ENCODE peak calls at places on chromosome 14, in four cellular contexts. Q is IMR-90, J is K562, W is GM12878. D is an unnamed sample.

GRCh38 chr14:54399560-54399959 is 2.8 kb downstream of the CDKN3 start:
- DNase-seq in Q (no peak), J (no peak), W (no peak), D (no peak)

GRCh38 chr14:101506211-101506920 is 54.9 kb upstream of the DIO3 start:
- DNase-seq in Q (no peak), J (no peak), W (no peak), D (no peak)

GRCh38 chr14:59454131-59454530 is 11.0 kb downstream of the GPR135 start:
- DNase-seq in Q (peak), J (no peak), W (no peak), D (peak)

GRCh38 chr14:98501335-98501734 is 770.7 kb downstream of the BCL11B start:
- DNase-seq in Q (no peak), J (no peak), W (no peak), D (no peak)

GRCh38 chr14:47959753-47960152 is 284.3 kb upstream of the MDGA2 start:
- DNase-seq in Q (no peak), J (no peak), W (no peak), D (no peak)

GRCh38 chr14:35197015-35197414 is 74.7 kb downstream of the PRORP start:
- DNase-seq in Q (peak), J (no peak), W (no peak), D (no peak)

GRCh38 chr14:39368261-39368959 is 63.8 kb downstream of the FBXO33 start:
- DNase-seq in Q (peak), J (no peak), W (no peak), D (peak)

GRCh38 chr14:69355955-69356321 is 42.2 kb downstream of the ERH start:
- DNase-seq in Q (peak), J (no peak), W (no peak), D (no peak)

GRCh38 chr14:74518221-74518620 is 24.7 kb downstream of the ISCA2 start:
- DNase-seq in Q (no peak), J (no peak), W (no peak), D (no peak)

GRCh38 chr14:61562321-61563161 is 132.8 kb upstream of the HIF1A start:
- DNase-seq in Q (peak), J (peak), W (no peak), D (peak)

GRCh38 chr14:61498811-61499210 is 177.4 kb downstream of the PRKCH start:
- DNase-seq in Q (peak), J (no peak), W (no peak), D (no peak)

DNA sequence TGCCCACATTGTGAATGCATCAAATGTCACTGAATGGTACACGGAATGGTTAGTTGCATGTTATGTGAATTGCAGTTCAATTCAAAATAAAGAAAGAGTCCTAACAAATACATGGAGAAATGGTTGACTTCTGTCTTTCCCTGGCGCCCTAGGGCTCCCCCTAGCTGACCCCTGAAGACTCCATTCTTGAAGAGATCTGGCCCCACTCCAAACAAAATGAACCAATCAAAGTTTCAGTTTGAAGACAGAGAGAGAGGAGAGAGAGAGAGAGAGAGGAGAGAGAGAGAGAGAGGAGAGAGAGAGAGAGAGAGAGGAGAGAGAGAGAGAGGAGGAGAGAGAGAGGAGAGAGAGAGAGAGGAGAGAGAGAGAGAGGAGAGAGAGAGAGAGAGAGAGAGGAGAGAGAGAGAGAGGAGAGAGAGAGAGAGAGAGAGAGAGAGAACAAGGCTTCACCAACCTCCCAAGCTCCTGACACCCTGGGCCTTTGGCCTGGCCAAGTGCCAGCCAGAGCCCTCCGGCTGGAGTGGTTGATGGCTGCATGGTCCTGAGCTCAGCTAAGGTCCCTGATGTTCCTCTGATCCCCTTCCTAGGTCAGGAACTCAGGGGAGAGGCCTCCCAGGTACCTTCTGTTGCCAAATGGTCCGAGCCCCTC is 188.7 kb downstream of the ESRRB start:
- DNase-seq in Q (no peak), J (peak), W (no peak), D (peak)
- TF ChIP-seq ELK1 in Q (no peak), J (no peak), W (no peak), D (no peak)

GRCh38 chr14:49287004-49287403 is 299.2 kb downstream of the RPS29 start:
- DNase-seq in Q (no peak), J (no peak), W (no peak), D (no peak)

GRCh38 chr14:49280566-49280965 is 305.6 kb downstream of the RPS29 start:
- DNase-seq in Q (no peak), J (no peak), W (no peak), D (no peak)

GRCh38 chr14:49286257-49286983 is 299.8 kb downstream of the RPS29 start:
- DNase-seq in Q (no peak), J (no peak), W (no peak), D (no peak)
- TF ChIP-seq RCOR1 in Q (no peak), J (no peak), W (no peak), D (no peak)

GRCh38 chr14:93963692-93964091 is 12.7 kb downstream of the ASB2 start:
- DNase-seq in Q (no peak), J (no peak), W (no peak), D (no peak)
- TF ChIP-seq ELK1 in Q (no peak), J (no peak), W (no peak), D (no peak)

GRCh38 chr14:92513966-92514843 is 624 bp downstream of the RIN3 start:
- DNase-seq in Q (peak), J (no peak), W (no peak), D (peak)
- TF ChIP-seq RCOR1 in Q (no peak), J (no peak), W (no peak), D (no peak)

DNA sequence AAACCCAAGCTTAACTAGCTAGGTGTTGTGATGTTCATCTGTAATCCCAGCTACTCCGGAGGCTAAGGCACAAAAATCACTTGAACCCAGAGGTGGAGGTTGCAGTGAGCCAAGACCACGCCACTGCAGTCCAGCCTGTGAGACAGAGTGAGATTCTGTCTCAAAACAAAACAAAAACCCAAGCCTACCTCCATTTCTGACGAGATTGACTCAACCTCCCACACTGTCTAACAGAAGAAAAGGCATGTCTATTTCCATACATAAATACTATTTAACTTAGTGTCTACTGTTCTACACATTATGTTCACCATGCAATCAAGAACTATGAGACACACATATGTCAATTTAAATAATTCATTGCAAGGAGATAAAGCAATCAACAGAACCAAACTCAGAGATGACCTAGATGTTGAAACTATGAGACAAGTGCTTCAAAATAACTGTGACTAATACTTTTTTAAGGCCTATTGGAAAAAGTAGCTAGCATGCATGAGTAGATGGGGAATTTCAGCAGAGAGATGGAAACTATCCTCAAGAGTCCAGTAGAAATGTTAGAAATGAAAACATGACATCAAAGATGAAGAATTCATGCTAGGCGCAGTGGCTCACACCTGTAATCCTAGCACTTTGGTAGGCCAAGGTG is 75.9 kb upstream of the DHRS4 start:
- DNase-seq in Q (no peak), J (no peak), W (peak), D (no peak)
- TF ChIP-seq ELK1 in Q (no peak), J (no peak), W (no peak), D (no peak)

GRCh38 chr14:63543826-63544320 is 696 bp upstream of the PPP2R5E start:
- DNase-seq in Q (no peak), J (no peak), W (no peak), D (no peak)

GRCh38 chr14:63545431-63545830 is 2.3 kb upstream of the PPP2R5E start:
- DNase-seq in Q (no peak), J (no peak), W (no peak), D (no peak)

GRCh38 chr14:63544641-63545234 is 1.6 kb upstream of the PPP2R5E start:
- DNase-seq in Q (peak), J (peak), W (no peak), D (peak)

GRCh38 chr14:63543000-63543825 is at the start of gene PPP2R5E:
- DNase-seq in Q (peak), J (peak), W (peak), D (peak)

DNA sequence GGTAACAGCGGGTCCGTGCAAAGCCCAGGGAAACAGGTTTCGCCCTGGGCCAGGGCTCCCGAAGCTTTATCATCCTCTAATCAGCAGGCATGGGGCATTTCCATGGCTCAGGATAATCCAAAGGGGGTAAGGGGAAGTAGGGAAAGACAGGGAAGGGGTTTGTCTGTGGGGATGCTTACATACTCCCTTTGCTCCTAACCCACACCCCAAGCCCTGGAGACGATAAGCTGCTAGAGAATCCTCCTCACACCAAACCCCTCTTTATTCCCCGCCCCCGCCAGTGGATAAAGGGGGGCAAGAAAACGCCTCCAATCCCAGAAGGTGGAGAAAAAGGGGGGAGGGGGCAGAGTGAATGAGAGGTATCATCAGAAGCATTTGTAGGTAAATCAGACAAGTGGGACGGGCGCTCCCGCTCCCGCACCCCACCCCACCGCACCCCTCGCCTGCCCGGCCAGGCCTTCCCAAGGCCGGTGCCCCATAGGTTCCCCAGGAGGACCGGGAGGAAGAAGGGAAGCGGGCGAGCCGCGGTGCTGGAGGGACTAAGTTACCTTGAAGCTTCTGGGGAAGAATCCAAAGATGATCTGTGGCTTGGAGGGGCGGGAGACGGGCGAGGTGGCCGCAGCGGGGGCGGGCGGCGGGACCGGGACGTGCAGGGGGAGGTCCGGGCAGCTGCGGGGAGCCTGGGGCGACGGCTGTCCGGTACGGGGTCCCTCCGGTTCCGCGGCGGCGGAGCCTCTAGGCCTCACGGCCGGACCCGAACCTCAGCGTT is 762 bp downstream of the PPP2R5E start:
- DNase-seq in Q (no peak), J (peak), W (no peak), D (no peak)
- TF ChIP-seq RCOR1 in Q (no peak), J (no peak), W (no peak), D (no peak)

DNA sequence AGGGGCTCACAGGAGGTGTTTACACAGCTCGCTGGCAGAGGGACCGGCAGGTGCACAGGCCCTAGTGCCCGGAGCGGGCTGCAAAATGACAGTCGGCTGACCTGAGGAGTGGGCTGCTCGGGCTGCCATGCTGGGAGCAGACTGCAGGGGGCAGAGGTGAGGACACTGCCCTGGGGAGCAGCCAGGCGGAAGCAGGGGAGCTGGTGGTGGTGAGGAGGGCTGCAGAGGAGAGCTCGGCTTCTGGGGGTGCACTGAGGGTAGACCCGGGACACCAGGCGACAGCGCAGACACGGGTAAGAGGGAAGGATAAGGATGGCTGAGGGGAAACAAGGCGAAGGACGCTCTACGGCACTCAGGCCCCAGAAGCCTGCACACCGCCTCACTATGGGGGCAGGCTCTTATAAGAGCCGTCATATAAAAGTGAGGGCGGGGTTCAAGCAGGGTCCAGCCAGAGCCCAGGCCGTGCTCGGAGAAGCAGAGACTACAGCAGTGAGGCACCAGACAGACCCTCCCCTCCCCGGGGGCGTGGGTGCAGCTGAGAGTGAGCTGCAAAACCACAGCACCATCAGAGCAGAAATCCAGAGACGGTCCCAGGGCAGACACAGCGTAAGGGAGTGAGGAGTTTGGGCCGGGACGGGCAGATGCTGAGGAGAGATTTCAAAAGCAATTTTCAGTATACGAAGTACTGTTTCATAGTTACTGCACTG is 62.5 kb downstream of the CCDC88C start:
- DNase-seq in Q (no peak), J (peak), W (no peak), D (no peak)
- TF ChIP-seq ELK1 in Q (no peak), J (no peak), W (no peak), D (no peak)

DNA sequence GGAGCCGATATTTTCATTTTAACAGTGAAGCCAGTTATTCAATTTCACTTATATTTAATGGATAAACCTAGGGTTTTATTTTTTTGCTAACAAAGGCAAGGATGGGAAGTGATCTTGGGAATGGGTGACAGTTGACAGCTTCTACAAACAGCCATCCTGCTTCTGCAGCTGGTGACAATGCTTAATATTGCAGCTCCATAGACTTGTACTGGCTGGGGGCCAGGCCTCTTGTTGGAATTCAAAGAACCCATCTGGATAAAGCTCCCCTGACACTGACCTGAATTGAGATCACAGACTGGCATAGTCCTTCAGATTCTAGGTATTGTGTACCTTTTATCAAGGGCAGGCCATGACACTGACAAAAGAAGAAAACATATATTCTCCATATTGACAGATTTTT is 664.6 kb upstream of the FOXG1 start:
- DNase-seq in Q (no peak), J (no peak), W (no peak), D (no peak)
- TF ChIP-seq RCOR1 in Q (no peak), J (no peak), W (no peak), D (no peak)

GRCh38 chr14:49972199-49972671 is 79.4 kb downstream of the ARF6 start:
- DNase-seq in Q (peak), J (no peak), W (no peak), D (no peak)
- TF ChIP-seq ELK1 in Q (no peak), J (no peak), W (no peak), D (no peak)

GRCh38 chr14:49992448-49992847 is 99.6 kb downstream of the ARF6 start:
- DNase-seq in Q (no peak), J (no peak), W (peak), D (no peak)

GRCh38 chr14:49992036-49992435 is 99.2 kb downstream of the ARF6 start:
- DNase-seq in Q (no peak), J (no peak), W (no peak), D (no peak)

GRCh38 chr14:49993565-49993964 is 100.7 kb downstream of the ARF6 start:
- DNase-seq in Q (no peak), J (no peak), W (peak), D (no peak)

GRCh38 chr14:49991491-49991890 is 98.6 kb downstream of the ARF6 start:
- DNase-seq in Q (no peak), J (peak), W (no peak), D (no peak)

DNA sequence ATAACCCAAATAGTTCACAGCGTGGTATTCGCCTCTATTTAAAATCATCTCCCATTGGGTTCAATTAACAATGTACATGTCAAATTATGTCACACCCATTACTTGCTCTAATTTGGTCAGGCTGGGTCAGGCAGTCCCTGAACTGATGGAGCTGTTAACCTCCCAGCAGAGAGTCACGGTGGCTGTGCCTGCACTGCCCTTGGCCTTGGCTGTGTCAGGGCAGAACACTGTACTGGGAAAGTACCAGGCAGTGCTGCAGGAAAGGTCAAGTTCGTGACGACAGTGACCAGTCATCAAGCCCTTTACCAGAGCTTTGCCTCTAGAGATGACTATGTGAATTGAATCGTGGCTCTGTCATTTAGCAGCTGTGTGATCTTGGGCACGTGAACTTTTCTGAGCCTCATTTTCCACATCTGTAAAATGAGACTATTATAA is 100.0 kb downstream of the ARF6 start:
- DNase-seq in Q (peak), J (no peak), W (peak), D (no peak)
- TF ChIP-seq RCOR1 in Q (peak), J (no peak), W (no peak), D (no peak)

D was measured in A549.